ENCODE peak calls at places on chromosomes 5 and 9, in five cellular contexts. One of them, this sample, is unnamed.

GRCh38 chr5:138092301-138092700 is 8.5 kb downstream of the WNT8A start:
- DNase-seq in right atrium auricular region: no peak
- DNase-seq in astrocyte: no peak
- DNase-seq in tibial artery: no peak
- DNase-seq in Panc1: no peak
- DNase-seq in this sample: no peak

GRCh38 chr5:173962436-173962835 is 26.5 kb upstream of the C5orf47 start:
- DNase-seq in right atrium auricular region: no peak
- DNase-seq in Panc1: no peak
- DNase-seq in tibial artery: no peak
- DNase-seq in astrocyte: no peak
- DNase-seq in this sample: no peak

GRCh38 chr9:32394381-32395049 is 10.1 kb downstream of the ACO1 start:
- DNase-seq in right atrium auricular region: no peak
- DNase-seq in astrocyte: no peak
- DNase-seq in Panc1: no peak
- DNase-seq in tibial artery: no peak
- DNase-seq in this sample: no peak

GRCh38 chr5:40475546-40475945 is 204.2 kb upstream of the PTGER4 start:
- DNase-seq in astrocyte: no peak
- DNase-seq in right atrium auricular region: no peak
- DNase-seq in tibial artery: no peak
- DNase-seq in Panc1: no peak
- DNase-seq in this sample: no peak

GRCh38 chr5:151598984-151599383 is 7.9 kb upstream of the FAT2 start:
- DNase-seq in Panc1: no peak
- DNase-seq in tibial artery: no peak
- DNase-seq in astrocyte: no peak
- DNase-seq in right atrium auricular region: no peak
- DNase-seq in this sample: no peak

GRCh38 chr9:94086468-94086867 is 2.2 kb downstream of the PTPDC1 start:
- DNase-seq in Panc1: no peak
- DNase-seq in right atrium auricular region: no peak
- DNase-seq in tibial artery: no peak
- DNase-seq in astrocyte: peak; percentile 70
- DNase-seq in this sample: no peak

GRCh38 chr5:140148508-140148907 is 22.8 kb downstream of the IGIP start:
- DNase-seq in astrocyte: no peak
- DNase-seq in right atrium auricular region: peak; percentile 47
- DNase-seq in Panc1: no peak
- DNase-seq in tibial artery: peak; percentile 64
- DNase-seq in this sample: no peak

GRCh38 chr9:19946446-19947109 is 157.7 kb upstream of the SLC24A2 start:
- DNase-seq in Panc1: no peak
- DNase-seq in right atrium auricular region: no peak
- DNase-seq in astrocyte: peak; percentile 18
- DNase-seq in tibial artery: no peak
- DNase-seq in this sample: no peak

GRCh38 chr9:122200960-122201635 is 27.7 kb downstream of the LHX6 start:
- DNase-seq in tibial artery: no peak
- DNase-seq in Panc1: no peak
- DNase-seq in right atrium auricular region: no peak
- DNase-seq in astrocyte: peak; percentile 52
- DNase-seq in this sample: no peak

GRCh38 chr9:34171753-34172535 is 6.9 kb upstream of the UBAP1 start:
- DNase-seq in tibial artery: peak; percentile 61
- DNase-seq in Panc1: no peak
- DNase-seq in right atrium auricular region: no peak
- DNase-seq in astrocyte: no peak
- DNase-seq in this sample: no peak

GRCh38 chr5:41161271-41161670 is 52.1 kb downstream of the C6 start:
- DNase-seq in Panc1: no peak
- DNase-seq in tibial artery: no peak
- DNase-seq in right atrium auricular region: no peak
- DNase-seq in astrocyte: peak; percentile 40
- DNase-seq in this sample: no peak

GRCh38 chr5:145166173-145166572 is 669.0 kb downstream of the PRELID2 start:
- DNase-seq in right atrium auricular region: no peak
- DNase-seq in astrocyte: no peak
- DNase-seq in Panc1: no peak
- DNase-seq in tibial artery: no peak
- DNase-seq in this sample: no peak

GRCh38 chr9:17531642-17532254 is 47.1 kb upstream of the SH3GL2 start:
- DNase-seq in astrocyte: peak; percentile 14
- DNase-seq in tibial artery: no peak
- DNase-seq in right atrium auricular region: no peak
- DNase-seq in Panc1: peak; percentile 7
- DNase-seq in this sample: peak; percentile 75

GRCh38 chr9:113574381-113575262 is 111.1 kb downstream of the RGS3 start:
- DNase-seq in astrocyte: no peak
- DNase-seq in tibial artery: peak; percentile 61
- DNase-seq in right atrium auricular region: no peak
- DNase-seq in Panc1: no peak
- DNase-seq in this sample: no peak

GRCh38 chr5:140336388-140336787 is 10.0 kb downstream of the HBEGF start:
- DNase-seq in right atrium auricular region: no peak
- DNase-seq in astrocyte: no peak
- DNase-seq in tibial artery: peak; percentile 81
- DNase-seq in Panc1: no peak
- DNase-seq in this sample: no peak

GRCh38 chr5:134130239-134130945 is 15.9 kb downstream of the TCF7 start:
- DNase-seq in tibial artery: peak; percentile 50
- DNase-seq in Panc1: no peak
- DNase-seq in astrocyte: no peak
- DNase-seq in right atrium auricular region: no peak
- DNase-seq in this sample: no peak

GRCh38 chr5:115087951-115088350 is 81.8 kb downstream of the TRIM36 start:
- DNase-seq in Panc1: no peak
- DNase-seq in right atrium auricular region: no peak
- DNase-seq in tibial artery: no peak
- DNase-seq in astrocyte: no peak
- DNase-seq in this sample: no peak

GRCh38 chr5:171610686-171611085 is 174.9 kb upstream of the SMIM23 start:
- DNase-seq in right atrium auricular region: no peak
- DNase-seq in tibial artery: no peak
- DNase-seq in astrocyte: no peak
- DNase-seq in Panc1: no peak
- DNase-seq in this sample: no peak

GRCh38 chr5:120326651-120327050 is 137.4 kb upstream of the PRR16 start:
- DNase-seq in right atrium auricular region: no peak
- DNase-seq in astrocyte: no peak
- DNase-seq in Panc1: no peak
- DNase-seq in tibial artery: no peak
- DNase-seq in this sample: no peak

GRCh38 chr5:66382152-66382551 is 214.0 kb upstream of the MAST4 start:
- DNase-seq in Panc1: no peak
- DNase-seq in right atrium auricular region: no peak
- DNase-seq in astrocyte: no peak
- DNase-seq in tibial artery: no peak
- DNase-seq in this sample: no peak

GRCh38 chr9:133449760-133450159 is 10.0 kb upstream of the CACFD1 start:
- DNase-seq in tibial artery: no peak
- DNase-seq in Panc1: no peak
- DNase-seq in astrocyte: peak; percentile 8
- DNase-seq in right atrium auricular region: no peak
- DNase-seq in this sample: no peak

GRCh38 chr5:120614512-120614911 is 150.4 kb downstream of the PRR16 start:
- DNase-seq in Panc1: no peak
- DNase-seq in astrocyte: peak; percentile 92
- DNase-seq in tibial artery: no peak
- DNase-seq in right atrium auricular region: no peak
- DNase-seq in this sample: no peak

GRCh38 chr5:66151030-66151429 is 6.9 kb downstream of the SREK1 start:
- DNase-seq in tibial artery: no peak
- DNase-seq in right atrium auricular region: no peak
- DNase-seq in Panc1: no peak
- DNase-seq in astrocyte: no peak
- DNase-seq in this sample: no peak

GRCh38 chr9:38319496-38320173 is 72.9 kb upstream of the ALDH1B1 start:
- DNase-seq in right atrium auricular region: no peak
- DNase-seq in tibial artery: no peak
- DNase-seq in Panc1: no peak
- DNase-seq in astrocyte: no peak
- DNase-seq in this sample: no peak

GRCh38 chr5:172385164-172385563 is 69.2 kb downstream of the SH3PXD2B start:
- DNase-seq in tibial artery: no peak
- DNase-seq in right atrium auricular region: no peak
- DNase-seq in astrocyte: no peak
- DNase-seq in Panc1: no peak
- DNase-seq in this sample: no peak

DNA sequence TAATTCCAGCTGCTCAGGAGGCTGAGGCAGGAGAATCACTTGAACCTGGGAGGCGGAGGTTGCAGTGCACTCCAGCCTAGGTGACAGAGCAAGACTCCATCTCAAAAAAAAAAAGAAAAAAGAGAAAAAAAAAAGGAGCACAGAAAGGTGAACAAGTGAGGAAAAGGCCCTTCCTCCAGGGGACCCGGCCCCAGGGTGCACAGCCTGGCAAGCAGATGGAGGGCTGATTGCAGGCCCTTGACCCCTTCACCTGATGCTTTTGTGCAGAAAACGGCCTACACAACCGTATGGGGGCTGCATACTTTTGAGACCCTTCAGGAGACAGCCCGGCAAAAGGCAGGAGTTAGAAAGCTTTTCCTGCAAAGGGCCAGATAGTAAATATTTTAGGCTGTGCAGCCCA is 33.9 kb downstream of the HRH2 start:
- DNase-seq in astrocyte: no peak
- DNase-seq in Panc1: no peak
- DNase-seq in tibial artery: peak; percentile 7
- DNase-seq in right atrium auricular region: no peak
- DNase-seq in this sample: no peak
- H3K27ac ChIP-seq in astrocyte: no peak overlapping the region
- H3K27ac ChIP-seq in Panc1: no peak overlapping the region
- H3K27ac ChIP-seq in tibial artery: no peak overlapping the region
- H3K27ac ChIP-seq in right atrium auricular region: no peak overlapping the region
- H3K27ac ChIP-seq in this sample: no peak overlapping the region

GRCh38 chr5:16934123-16934522 is 2.0 kb downstream of the MYO10 start:
- DNase-seq in tibial artery: peak; percentile 72
- DNase-seq in right atrium auricular region: peak; percentile 63
- DNase-seq in Panc1: peak; percentile 77
- DNase-seq in astrocyte: no peak
- DNase-seq in this sample: no peak
- H3K27ac ChIP-seq in tibial artery: no peak overlapping the region
- H3K27ac ChIP-seq in right atrium auricular region: no peak overlapping the region
- H3K27ac ChIP-seq in Panc1: peak overlapping the region; percentile 91
- H3K27ac ChIP-seq in astrocyte: peak overlapping the region; percentile 91
- H3K27ac ChIP-seq in this sample: no peak overlapping the region

GRCh38 chr9:77839459-77840140 is 191.5 kb upstream of the GNA14 start:
- DNase-seq in right atrium auricular region: no peak
- DNase-seq in tibial artery: no peak
- DNase-seq in astrocyte: peak; percentile 78
- DNase-seq in Panc1: no peak
- DNase-seq in this sample: no peak
- H3K27ac ChIP-seq in right atrium auricular region: no peak overlapping the region
- H3K27ac ChIP-seq in tibial artery: peak overlapping the region; percentile 33
- H3K27ac ChIP-seq in astrocyte: peak overlapping the region; percentile 35
- H3K27ac ChIP-seq in Panc1: no peak overlapping the region
- H3K27ac ChIP-seq in this sample: peak overlapping the region; percentile 21

GRCh38 chr9:69198526-69199250 is 24.6 kb downstream of the TJP2 start:
- DNase-seq in Panc1: no peak
- DNase-seq in tibial artery: no peak
- DNase-seq in astrocyte: no peak
- DNase-seq in right atrium auricular region: no peak
- DNase-seq in this sample: no peak
- H3K27ac ChIP-seq in Panc1: no peak overlapping the region
- H3K27ac ChIP-seq in tibial artery: no peak overlapping the region
- H3K27ac ChIP-seq in astrocyte: no peak overlapping the region
- H3K27ac ChIP-seq in right atrium auricular region: no peak overlapping the region
- H3K27ac ChIP-seq in this sample: peak overlapping the region; percentile 8

DNA sequence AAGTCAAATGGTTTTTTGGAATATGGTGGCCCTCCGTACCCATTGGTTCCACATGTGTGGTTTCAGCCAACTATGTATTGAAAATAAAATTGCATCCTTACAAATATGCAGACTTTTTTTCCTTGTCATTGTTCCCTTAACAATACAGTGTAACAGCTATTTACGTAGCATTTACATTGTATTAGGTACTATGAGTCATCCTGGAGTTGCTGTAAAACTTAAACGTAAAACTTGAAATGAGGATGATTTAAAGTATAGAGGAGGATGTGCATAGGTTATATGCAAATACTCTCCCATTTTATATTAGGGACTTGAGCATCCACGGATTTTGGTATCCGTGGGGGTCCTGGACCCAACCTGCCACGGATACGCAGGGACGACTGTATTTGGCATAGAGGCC is 16.3 kb downstream of the SDHA start:
- DNase-seq in tibial artery: no peak
- DNase-seq in astrocyte: no peak
- DNase-seq in Panc1: no peak
- DNase-seq in right atrium auricular region: no peak
- DNase-seq in this sample: no peak
- H3K27ac ChIP-seq in tibial artery: no peak overlapping the region
- H3K27ac ChIP-seq in astrocyte: no peak overlapping the region
- H3K27ac ChIP-seq in Panc1: no peak overlapping the region
- H3K27ac ChIP-seq in right atrium auricular region: no peak overlapping the region
- H3K27ac ChIP-seq in this sample: no peak overlapping the region

GRCh38 chr5:17087035-17087434 is 130.4 kb upstream of the BASP1 start:
- DNase-seq in right atrium auricular region: no peak
- DNase-seq in astrocyte: peak; percentile 44
- DNase-seq in Panc1: no peak
- DNase-seq in tibial artery: no peak
- DNase-seq in this sample: no peak
- H3K27ac ChIP-seq in right atrium auricular region: no peak overlapping the region
- H3K27ac ChIP-seq in astrocyte: no peak overlapping the region
- H3K27ac ChIP-seq in Panc1: no peak overlapping the region
- H3K27ac ChIP-seq in tibial artery: no peak overlapping the region
- H3K27ac ChIP-seq in this sample: no peak overlapping the region

GRCh38 chr9:99121604-99122003 is 16.7 kb downstream of the TGFBR1 start:
- DNase-seq in right atrium auricular region: no peak
- DNase-seq in tibial artery: no peak
- DNase-seq in Panc1: no peak
- DNase-seq in astrocyte: no peak
- DNase-seq in this sample: no peak
- H3K27ac ChIP-seq in right atrium auricular region: no peak overlapping the region
- H3K27ac ChIP-seq in tibial artery: no peak overlapping the region
- H3K27ac ChIP-seq in Panc1: no peak overlapping the region
- H3K27ac ChIP-seq in astrocyte: no peak overlapping the region
- H3K27ac ChIP-seq in this sample: no peak overlapping the region

This sample was measured in esophagus muscularis mucosa.